ENCODE peak calls at places on chromosomes 11 and 22, in five cellular contexts. One of them, this sample, is unnamed.

GRCh38 chr22:32590556-32590955 is 115.9 kb downstream of the FBXO7 start:
- DNase-seq in anterior cingulate cortex: no peak
- DNase-seq in HCT116: no peak
- DNase-seq in T-helper 1 cell: no peak
- DNase-seq in Jurkat, Clone E6-1: no peak
- DNase-seq in this sample: no peak

GRCh38 chr11:107743161-107743560 is 31.3 kb upstream of the SLN start:
- DNase-seq in anterior cingulate cortex: no peak
- DNase-seq in HCT116: no peak
- DNase-seq in T-helper 1 cell: no peak
- DNase-seq in Jurkat, Clone E6-1: no peak
- DNase-seq in this sample: no peak

GRCh38 chr11:96963375-96963774 is 573.6 kb downstream of the JRKL start:
- DNase-seq in anterior cingulate cortex: no peak
- DNase-seq in HCT116: no peak
- DNase-seq in T-helper 1 cell: no peak
- DNase-seq in Jurkat, Clone E6-1: no peak
- DNase-seq in this sample: no peak

GRCh38 chr11:59678118-59678812 is 9.4 kb upstream of the PATL1 start:
- DNase-seq in anterior cingulate cortex: no peak
- DNase-seq in HCT116: no peak
- DNase-seq in T-helper 1 cell: no peak
- DNase-seq in Jurkat, Clone E6-1: no peak
- DNase-seq in this sample: no peak

GRCh38 chr22:16783453-16783852 is 41.8 kb downstream of the XKR3 start:
- DNase-seq in anterior cingulate cortex: no peak
- DNase-seq in HCT116: no peak
- DNase-seq in T-helper 1 cell: no peak
- DNase-seq in Jurkat, Clone E6-1: no peak
- DNase-seq in this sample: no peak

GRCh38 chr22:37175414-37176144 is 12.5 kb downstream of the C1QTNF6 start:
- DNase-seq in anterior cingulate cortex: no peak
- DNase-seq in HCT116: no peak
- DNase-seq in T-helper 1 cell: no peak
- DNase-seq in Jurkat, Clone E6-1: no peak
- DNase-seq in this sample: no peak

GRCh38 chr11:78564889-78565467 is 9.7 kb downstream of the NARS2 start:
- DNase-seq in anterior cingulate cortex: no peak
- DNase-seq in HCT116: no peak
- DNase-seq in T-helper 1 cell: no peak
- DNase-seq in Jurkat, Clone E6-1: no peak
- DNase-seq in this sample: no peak

GRCh38 chr11:12284321-12285050 is 92.9 kb upstream of the PARVA start:
- DNase-seq in anterior cingulate cortex: no peak
- DNase-seq in HCT116: no peak
- DNase-seq in T-helper 1 cell: no peak
- DNase-seq in Jurkat, Clone E6-1: no peak
- DNase-seq in this sample: no peak

This sample was measured in GM19239.